ENCODE peak calls at places on chromosomes 1 and 21, in four cellular contexts. I is ovary, O is IMR-90, Y is Peyer's patch. Z is an unnamed sample. For H3K4me1, the result is how much of the 10 kb centered on the place peaks cover.

GRCh38 chr1:37718901-37719571 is 26.7 kb downstream of the CDCA8 start:
- DNase-seq in I (no peak), O (no peak), Y (no peak), Z (no peak)

GRCh38 chr1:239268007-239268406 is 118.4 kb upstream of the CHRM3 start:
- DNase-seq in I (no peak), O (no peak), Y (no peak), Z (no peak)

GRCh38 chr21:37210017-37210593 is 57.0 kb downstream of the VPS26C start:
- DNase-seq in I (no peak), O (no peak), Y (no peak), Z (no peak)

GRCh38 chr1:214717323-214717722 is 114.3 kb downstream of the CENPF start:
- DNase-seq in I (no peak), O (no peak), Y (no peak), Z (no peak)

GRCh38 chr1:244896550-244896949 is 32.2 kb upstream of the HNRNPU start:
- DNase-seq in I (no peak), O (peak), Y (no peak), Z (no peak)

GRCh38 chr1:236561976-236562375 is 38.2 kb downstream of the LGALS8 start:
- DNase-seq in I (no peak), O (no peak), Y (no peak), Z (no peak)

GRCh38 chr1:26263212-26263611 is 16.7 kb upstream of the SH3BGRL3 start:
- DNase-seq in I (no peak), O (no peak), Y (no peak), Z (no peak)

GRCh38 chr1:99481391-99481996 is 164.4 kb upstream of the PALMD start:
- DNase-seq in I (no peak), O (peak), Y (no peak), Z (no peak)

GRCh38 chr1:98898901-98899300 is 105.8 kb downstream of the PLPPR5 start:
- DNase-seq in I (no peak), O (no peak), Y (no peak), Z (no peak)

GRCh38 chr21:15444118-15444960 is 285.4 kb upstream of the USP25 start:
- DNase-seq in I (no peak), O (no peak), Y (no peak), Z (no peak)

GRCh38 chr21:33313611-33314010 is 11.2 kb upstream of the IFNAR1 start:
- DNase-seq in I (no peak), O (no peak), Y (no peak), Z (no peak)

GRCh38 chr1:9373614-9374013 is 80.9 kb downstream of the SPSB1 start:
- DNase-seq in I (no peak), O (no peak), Y (no peak), Z (no peak)
- H3K4me1 ChIP-seq in I (half or more), O (under half), Y (under half), Z (under half)

DNA sequence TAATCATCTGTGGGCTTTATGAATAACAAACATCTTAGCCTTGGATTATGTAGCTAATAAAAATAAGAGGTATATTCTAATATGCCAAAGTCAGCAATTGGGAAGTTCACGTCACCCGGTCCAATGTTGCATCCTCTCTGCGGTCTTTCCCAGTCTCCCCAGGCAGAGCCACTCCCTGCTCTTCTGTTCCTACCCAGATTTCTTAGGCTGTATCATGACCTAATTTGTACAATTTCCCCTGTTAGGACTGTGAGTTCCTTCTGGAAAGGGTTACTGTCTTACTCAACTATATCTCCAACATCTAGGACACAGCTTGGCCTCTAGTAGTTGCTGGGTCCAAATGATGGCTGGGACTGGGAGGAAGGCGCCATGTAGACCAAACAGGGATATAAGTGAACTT is 29.8 kb upstream of the C1orf198 start:
- DNase-seq in I (no peak), O (no peak), Y (no peak), Z (no peak)
- TF ChIP-seq POLR2A in I (no peak), O (no peak), Y (no peak), Z (no peak)

DNA sequence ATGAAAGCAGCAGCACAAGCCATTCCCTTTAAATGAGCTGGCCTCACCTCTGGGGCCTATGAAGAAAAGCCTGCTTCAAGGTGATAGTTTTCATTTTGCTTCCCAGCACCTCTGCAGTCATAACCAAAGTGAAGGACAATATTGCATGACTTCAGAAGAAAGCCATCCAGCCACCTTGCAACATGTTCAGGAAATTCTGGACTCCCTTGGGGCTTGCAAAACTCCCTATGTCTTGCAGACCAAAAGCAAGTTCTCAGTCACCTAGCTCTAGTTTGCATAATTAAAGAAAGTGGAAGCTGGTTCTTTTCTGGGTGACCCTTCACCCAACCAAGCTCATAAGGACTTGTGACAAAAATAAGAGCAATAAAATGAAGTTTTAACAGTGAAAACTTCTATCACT is 87.6 kb downstream of the GFI1 start:
- DNase-seq in I (no peak), O (no peak), Y (no peak), Z (no peak)
- TF ChIP-seq CTCF in I (no peak), O (no peak), Y (no peak), Z (no peak)

GRCh38 chr21:45110873-45111624 is 36.7 kb downstream of the ADARB1 start:
- DNase-seq in I (no peak), O (no peak), Y (no peak), Z (no peak)

GRCh38 chr21:45105906-45106485 is 31.6 kb downstream of the ADARB1 start:
- DNase-seq in I (no peak), O (no peak), Y (no peak), Z (no peak)

GRCh38 chr21:45108808-45109800 is 34.7 kb downstream of the ADARB1 start:
- DNase-seq in I (no peak), O (no peak), Y (no peak), Z (no peak)

GRCh38 chr21:45109831-45110492 is 35.6 kb downstream of the ADARB1 start:
- DNase-seq in I (no peak), O (no peak), Y (peak), Z (no peak)

GRCh38 chr21:45108034-45108790 is 33.8 kb downstream of the ADARB1 start:
- DNase-seq in I (no peak), O (no peak), Y (no peak), Z (no peak)
- H3K4me1 ChIP-seq in I (under half), O (under half), Y (under half), Z (under half)

GRCh38 chr1:203426870-203427269 is 48.7 kb upstream of the PRELP start:
- DNase-seq in I (no peak), O (no peak), Y (peak), Z (no peak)

GRCh38 chr1:203426349-203426748 is 49.3 kb upstream of the PRELP start:
- DNase-seq in I (no peak), O (no peak), Y (no peak), Z (no peak)

GRCh38 chr1:203425668-203425999 is 50.0 kb upstream of the PRELP start:
- DNase-seq in I (no peak), O (peak), Y (no peak), Z (no peak)

GRCh38 chr1:203427451-203427850 is 48.2 kb upstream of the PRELP start:
- DNase-seq in I (no peak), O (no peak), Y (no peak), Z (no peak)

GRCh38 chr1:203428981-203429599 is 46.5 kb upstream of the PRELP start:
- DNase-seq in I (no peak), O (no peak), Y (peak), Z (no peak)
- TF ChIP-seq POLR2A in I (no peak), O (no peak), Y (peak), Z (no peak)

Z was measured in suprapubic skin.